ENCODE peak calls at places on chromosome 18, in seven cellular contexts. I, A, U, B, X, J and Q are unnamed samples.

GRCh38 chr18:4455113-4455811 is at the start of gene DLGAP1:
- DNase-seq in I (no peak), A (no peak), U (no peak), B (no peak), X (peak), J (peak), Q (no peak)

GRCh38 chr18:45670281-45670962 is 53.6 kb upstream of the SLC14A1 start:
- DNase-seq in I (no peak), A (no peak), U (peak), B (no peak), X (no peak), J (no peak), Q (no peak)

GRCh38 chr18:22174341-22175148 is 5.2 kb downstream of the GATA6 start:
- DNase-seq in I (no peak), A (no peak), U (no peak), B (no peak), X (no peak), J (no peak), Q (no peak)

GRCh38 chr18:67608909-67609308 is 92.4 kb upstream of the DSEL start:
- DNase-seq in I (no peak), A (no peak), U (no peak), B (no peak), X (no peak), J (no peak), Q (no peak)

GRCh38 chr18:31197676-31198075 is 35.0 kb upstream of the DSC1 start:
- DNase-seq in I (no peak), A (peak), U (peak), B (no peak), X (no peak), J (no peak), Q (no peak)

GRCh38 chr18:1092228-1092627 is 187.6 kb downstream of the ADCYAP1 start:
- DNase-seq in I (peak), A (no peak), U (peak), B (no peak), X (peak), J (no peak), Q (peak)

GRCh38 chr18:43539862-43540261 is 262.6 kb upstream of the SYT4 start:
- DNase-seq in I (no peak), A (no peak), U (no peak), B (no peak), X (no peak), J (no peak), Q (no peak)

GRCh38 chr18:47253101-47253654 is 1.7 kb upstream of the SKOR2 start:
- DNase-seq in I (peak), A (no peak), U (no peak), B (no peak), X (no peak), J (no peak), Q (no peak)

GRCh38 chr18:58303363-58303762 is 259.3 kb downstream of the NEDD4L start:
- DNase-seq in I (no peak), A (no peak), U (no peak), B (no peak), X (no peak), J (no peak), Q (no peak)

GRCh38 chr18:80159713-80160636 is 50.9 kb downstream of the ADNP2 start:
- DNase-seq in I (peak), A (no peak), U (no peak), B (no peak), X (no peak), J (no peak), Q (no peak)

GRCh38 chr18:3947383-3947782 is 497.4 kb downstream of the TGIF1 start:
- DNase-seq in I (no peak), A (no peak), U (no peak), B (no peak), X (no peak), J (no peak), Q (no peak)

GRCh38 chr18:35876243-35876642 is 96.2 kb upstream of the RMP24 start:
- DNase-seq in I (no peak), A (no peak), U (no peak), B (no peak), X (no peak), J (peak), Q (no peak)
- TF ChIP-seq JUND in I (no peak), A (no peak), U (no peak), B (no peak), X (no peak), J (no peak), Q (no peak)

GRCh38 chr18:63439334-63439733 is 17.1 kb upstream of the VPS4B start:
- DNase-seq in I (peak), A (peak), U (peak), B (no peak), X (peak), J (peak), Q (peak)
- TF ChIP-seq JUND in I (no peak), A (no peak), U (no peak), B (no peak), X (no peak), J (no peak), Q (no peak)

DNA sequence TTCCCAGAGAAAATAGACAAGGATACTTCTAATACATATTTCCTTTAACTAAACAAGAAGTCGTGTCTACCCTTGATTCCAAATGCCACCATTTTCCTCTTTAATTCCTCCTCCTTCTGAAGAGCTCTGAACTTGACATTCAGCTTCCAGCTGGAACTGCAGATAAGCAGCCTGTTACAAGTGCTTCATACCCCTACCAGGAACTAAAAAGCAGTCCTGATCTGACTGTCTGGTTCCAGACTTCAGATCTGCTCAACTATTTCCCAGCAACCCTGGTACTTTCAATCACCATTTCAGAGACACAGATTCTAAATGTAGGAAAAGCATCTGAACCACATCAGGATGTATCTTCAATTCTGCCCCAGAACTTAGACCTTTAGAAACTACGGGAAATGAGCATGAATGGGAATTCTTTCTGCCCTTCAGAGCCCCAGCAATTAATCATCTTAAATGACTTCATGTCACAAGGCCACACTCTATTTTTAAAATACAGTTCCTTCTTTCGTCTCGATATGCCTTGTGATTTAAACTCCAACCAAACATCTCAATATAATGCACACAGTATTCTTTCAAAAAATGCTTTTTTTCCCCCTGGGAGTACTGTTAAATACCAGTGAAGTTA is 159.5 kb downstream of the L3MBTL4 start:
- DNase-seq in I (no peak), A (no peak), U (no peak), B (no peak), X (no peak), J (no peak), Q (no peak)
- TF ChIP-seq JUND in I (no peak), A (no peak), U (no peak), B (no peak), X (no peak), J (no peak), Q (no peak)

DNA sequence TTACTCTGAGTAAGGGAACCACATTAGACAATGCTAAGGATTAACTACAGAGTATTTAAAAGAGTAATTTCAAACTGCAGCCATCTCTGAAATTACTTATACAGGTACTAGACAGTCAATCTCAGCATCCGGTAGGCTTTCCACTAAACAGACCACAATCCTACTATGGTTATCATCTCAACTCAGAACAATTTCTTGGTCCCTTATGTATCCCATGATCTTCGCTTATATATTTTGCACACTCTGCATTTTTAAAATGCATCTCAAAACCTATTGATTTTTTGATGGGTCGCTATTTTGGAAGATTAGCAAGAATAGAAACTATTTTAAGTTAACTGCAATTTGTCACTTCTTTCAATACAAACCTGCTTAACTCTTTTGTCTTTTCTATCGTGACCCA is 1.4 kb downstream of the PPP4R1 start:
- DNase-seq in I (no peak), A (no peak), U (no peak), B (no peak), X (no peak), J (no peak), Q (no peak)
- TF ChIP-seq JUND in I (no peak), A (no peak), U (no peak), B (no peak), X (no peak), J (no peak), Q (no peak)

GRCh38 chr18:13005289-13005688 is 14.1 kb downstream of the CEP192 start:
- DNase-seq in I (no peak), A (no peak), U (no peak), B (no peak), X (no peak), J (no peak), Q (no peak)
- TF ChIP-seq JUND in I (no peak), A (no peak), U (no peak), B (no peak), X (no peak), J (no peak), Q (no peak)

GRCh38 chr18:59697236-59697932 is at the start of gene CCBE1:
- DNase-seq in I (peak), A (peak), U (peak), B (no peak), X (no peak), J (peak), Q (peak)
- TF ChIP-seq JUND in I (no peak), A (no peak), U (no peak), B (no peak), X (no peak), J (no peak), Q (no peak)

DNA sequence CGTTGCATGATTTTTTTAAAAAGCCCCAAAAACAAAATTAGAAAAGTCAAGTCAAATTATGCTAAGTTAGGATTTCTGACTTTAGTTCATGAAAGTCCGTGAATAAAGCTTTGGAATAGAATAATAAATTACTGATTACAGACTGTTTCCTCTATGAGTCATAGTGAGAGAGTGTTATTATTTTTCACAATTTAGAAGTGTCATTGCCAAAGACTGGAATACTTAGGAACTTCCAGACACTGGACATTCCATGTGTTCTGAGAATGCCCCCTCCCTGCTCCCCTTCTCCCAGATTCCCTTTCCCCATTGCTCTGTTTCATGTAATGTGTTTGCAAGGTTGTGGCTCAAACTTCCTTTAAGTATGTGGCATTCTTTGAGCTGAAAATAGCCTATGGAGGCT is 144.4 kb downstream of the FHOD3 start:
- DNase-seq in I (no peak), A (no peak), U (no peak), B (no peak), X (no peak), J (no peak), Q (no peak)
- TF ChIP-seq JUND in I (no peak), A (peak), U (no peak), B (peak), X (no peak), J (peak), Q (no peak)